ENCODE peak calls at places on chromosomes 1 and 21, in eight cellular contexts. J, U, H, R, C, S, V and B are unnamed samples. For H3K36me3, the result is how much of the 10 kb centered on the place peaks cover.

GRCh38 chr1:26693557-26694184 is 2.1 kb upstream of the ARID1A start:
- DNase-seq in J (no peak), U (peak), H (no peak), R (no peak), C (no peak), S (no peak), V (no peak), B (no peak)

GRCh38 chr1:84570436-84571149 is 3.6 kb downstream of the CTBS start:
- DNase-seq in J (peak), U (no peak), H (no peak), R (no peak), C (no peak), S (no peak), V (no peak), B (no peak)

GRCh38 chr1:247357781-247358211 is 26.1 kb upstream of the ZNF496 start:
- DNase-seq in J (peak), U (no peak), H (no peak), R (peak), C (no peak), S (no peak), V (no peak), B (no peak)

GRCh38 chr21:28674807-28675206 is 317.9 kb downstream of the LTN1 start:
- DNase-seq in J (no peak), U (no peak), H (no peak), R (no peak), C (no peak), S (no peak), V (no peak), B (no peak)

GRCh38 chr1:1861339-1861730 is 29.6 kb downstream of the GNB1 start:
- DNase-seq in J (no peak), U (no peak), H (no peak), R (no peak), C (no peak), S (no peak), V (peak), B (no peak)

GRCh38 chr1:63821650-63822049 is 47.8 kb downstream of the ROR1 start:
- DNase-seq in J (peak), U (no peak), H (no peak), R (peak), C (no peak), S (peak), V (no peak), B (no peak)

GRCh38 chr1:156372876-156373275 is 3.9 kb downstream of the RHBG start:
- DNase-seq in J (no peak), U (no peak), H (no peak), R (no peak), C (no peak), S (no peak), V (no peak), B (no peak)

GRCh38 chr21:45637883-45638282 is 5.6 kb upstream of the PCBP3 start:
- DNase-seq in J (no peak), U (no peak), H (no peak), R (no peak), C (no peak), S (no peak), V (no peak), B (no peak)

GRCh38 chr21:17784604-17785402 is 34.4 kb downstream of the C21orf91 start:
- DNase-seq in J (peak), U (peak), H (no peak), R (no peak), C (no peak), S (no peak), V (no peak), B (no peak)

GRCh38 chr1:92749024-92749634 is 35.8 kb downstream of the EVI5 start:
- DNase-seq in J (peak), U (peak), H (peak), R (peak), C (no peak), S (peak), V (no peak), B (peak)

GRCh38 chr1:71269823-71270222 is 189.0 kb upstream of the ZRANB2 start:
- DNase-seq in J (no peak), U (no peak), H (no peak), R (no peak), C (no peak), S (no peak), V (no peak), B (no peak)

GRCh38 chr1:199741586-199741985 is 285.9 kb upstream of the NR5A2 start:
- DNase-seq in J (no peak), U (no peak), H (no peak), R (no peak), C (no peak), S (no peak), V (no peak), B (no peak)

GRCh38 chr21:46208761-46209721 is 19.5 kb downstream of the LSS start:
- DNase-seq in J (no peak), U (no peak), H (no peak), R (no peak), C (no peak), S (peak), V (no peak), B (no peak)

GRCh38 chr1:209577346-209577745 is 6.2 kb upstream of the CAMK1G start:
- DNase-seq in J (no peak), U (no peak), H (no peak), R (no peak), C (no peak), S (no peak), V (no peak), B (no peak)

GRCh38 chr1:31938184-31938975 is at the start of gene PTP4A2:
- DNase-seq in J (peak), U (peak), H (peak), R (peak), C (peak), S (peak), V (peak), B (peak)

GRCh38 chr1:31936966-31937299 is 1.2 kb downstream of the PTP4A2 start:
- DNase-seq in J (no peak), U (no peak), H (no peak), R (no peak), C (no peak), S (no peak), V (no peak), B (no peak)

GRCh38 chr1:31937300-31938183 is 626 bp downstream of the PTP4A2 start:
- DNase-seq in J (peak), U (peak), H (peak), R (peak), C (peak), S (peak), V (peak), B (peak)

GRCh38 chr1:31936278-31936965 is 1.7 kb downstream of the PTP4A2 start:
- DNase-seq in J (no peak), U (peak), H (no peak), R (peak), C (no peak), S (no peak), V (no peak), B (no peak)

GRCh38 chr1:31939484-31940329 is 1.5 kb upstream of the PTP4A2 start:
- DNase-seq in J (peak), U (peak), H (peak), R (peak), C (peak), S (peak), V (no peak), B (peak)
- TF ChIP-seq CTCF in J (peak), U (peak), H (peak), R (peak), C (peak), S (peak), V (peak), B (peak)

GRCh38 chr1:226646870-226647449 is 92.1 kb downstream of the ITPKB start:
- DNase-seq in J (no peak), U (no peak), H (no peak), R (no peak), C (no peak), S (no peak), V (peak), B (no peak)

GRCh38 chr1:226649780-226650179 is 89.3 kb downstream of the ITPKB start:
- DNase-seq in J (no peak), U (peak), H (no peak), R (no peak), C (no peak), S (no peak), V (peak), B (no peak)

GRCh38 chr1:226649244-226649643 is 89.8 kb downstream of the ITPKB start:
- DNase-seq in J (no peak), U (no peak), H (no peak), R (no peak), C (no peak), S (no peak), V (peak), B (no peak)

GRCh38 chr1:226647719-226648118 is 91.4 kb downstream of the ITPKB start:
- DNase-seq in J (no peak), U (no peak), H (no peak), R (no peak), C (no peak), S (no peak), V (no peak), B (no peak)

DNA sequence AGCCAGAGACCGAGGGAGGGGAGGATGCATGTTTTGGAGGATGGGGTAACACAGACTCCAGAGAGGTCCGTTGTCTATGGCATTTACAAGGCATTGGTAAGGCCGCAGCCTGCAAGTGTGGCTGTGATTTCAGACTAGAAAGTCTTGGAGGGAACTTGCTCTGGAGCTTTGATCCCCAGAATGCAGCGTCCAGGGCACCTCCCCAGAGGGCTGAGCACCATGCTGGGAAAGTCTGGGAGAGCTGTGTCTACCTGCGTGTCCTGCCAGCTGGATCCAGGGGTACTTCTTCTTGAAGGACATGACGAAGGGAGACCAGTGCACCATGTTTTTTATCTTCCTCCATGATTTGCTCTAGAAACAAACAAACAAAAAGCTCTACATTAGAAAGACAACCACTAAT is 90.7 kb downstream of the ITPKB start:
- DNase-seq in J (no peak), U (no peak), H (no peak), R (no peak), C (no peak), S (no peak), V (no peak), B (no peak)
- H3K36me3 ChIP-seq in J (under half), U (half or more), H (under half), R (under half), C (under half), S (under half), V (under half), B (under half)

DNA sequence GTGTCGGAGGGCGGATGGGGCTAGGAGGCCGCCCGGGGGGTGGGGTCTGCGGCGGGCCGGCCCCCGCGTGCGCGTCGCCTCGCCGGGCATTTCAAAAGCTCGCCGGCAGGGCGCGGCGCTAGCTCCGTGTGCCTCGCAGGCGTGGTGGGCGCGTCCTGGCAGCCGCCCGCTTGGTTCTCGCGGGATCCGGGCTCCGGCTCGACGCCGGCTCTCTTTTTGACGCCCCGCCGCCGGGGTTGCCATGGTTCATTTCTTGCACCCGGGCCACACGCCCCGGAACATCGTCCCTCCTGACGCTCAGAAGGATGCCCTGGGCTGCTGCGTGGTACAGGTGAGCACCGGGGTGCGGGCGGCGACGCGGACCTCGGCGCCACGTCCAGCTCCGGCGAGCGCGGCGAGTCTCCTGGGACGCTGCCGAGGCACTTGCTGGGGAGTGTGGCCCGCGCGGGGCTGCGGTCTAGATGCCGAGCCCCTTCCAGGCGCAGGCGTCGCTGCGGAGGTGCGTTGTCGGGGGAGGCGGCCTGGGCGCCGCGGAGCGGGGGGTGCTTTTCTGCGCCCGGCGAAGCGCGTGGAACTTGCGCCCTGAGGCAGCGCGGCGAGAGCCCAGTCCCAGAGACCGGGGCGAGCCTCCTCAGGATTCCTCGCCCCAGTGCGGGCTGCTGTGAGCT is at the start of gene ZYG11A:
- DNase-seq in J (peak), U (no peak), H (peak), R (peak), C (peak), S (peak), V (peak), B (peak)
- TF ChIP-seq CTCF in J (no peak), U (no peak), H (peak), R (no peak), C (peak), S (peak), V (peak), B (no peak)

DNA sequence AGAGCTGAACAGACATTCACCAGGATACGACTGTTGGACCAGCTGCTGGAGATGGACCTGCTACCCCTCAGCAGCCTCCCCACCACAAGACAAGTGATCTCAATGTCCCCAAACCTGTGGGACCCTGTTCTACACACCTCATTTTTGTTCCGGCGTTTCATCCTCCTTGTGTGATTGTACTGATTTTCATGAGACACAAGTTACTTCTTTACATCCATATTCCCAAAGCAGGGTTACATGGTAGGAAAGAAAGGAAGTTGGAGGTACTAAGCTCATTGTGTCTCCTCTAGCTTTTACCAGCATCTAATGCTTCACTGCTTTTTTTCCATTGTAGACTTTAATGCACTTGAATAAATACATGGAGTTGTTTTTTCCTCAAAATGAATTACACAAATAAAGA is 8.7 kb downstream of the ADAMTS1 start:
- DNase-seq in J (no peak), U (no peak), H (no peak), R (no peak), C (no peak), S (no peak), V (no peak), B (no peak)
- H3K36me3 ChIP-seq in J (under half), U (under half), H (under half), R (under half), C (under half), S (under half), V (half or more), B (under half)